ENCODE peak calls at places on chromosomes 11 and 22, in seven cellular contexts. C is dorsolateral prefrontal cortex; K is amniotic stem cell; Z is activated CD8-positive, alpha-beta memory T cell treated with anti-CD3 and anti-CD28 coated beads for 48 hours; G is activated effector memory CD4-positive, alpha-beta T cell treated with anti-CD3 and anti-CD28 coated beads, Interleukin-2, amount 50 U/mL, for 16 hours; F is PC-9; J is stimulated activated CD4-positive, alpha-beta T cell treated with anti-CD3 and anti-CD28 coated beads, TNF-alpha, amount 100 ng/mL, for 1 hour. R is an unnamed sample.
A peak's percentile ranks its signal among the peaks of the same experiment; 100 is the strongest.

GRCh38 chr11:127383026-127383425 is 382.5 kb upstream of the KIRREL3 start:
- DNase-seq in C (no peak), K (no peak), Z (no peak), G (no peak), F (no peak), J (no peak), R (peak; percentile 5)

GRCh38 chr11:109680127-109680526 is 258.1 kb downstream of the C11orf87 start:
- DNase-seq in C (no peak), K (no peak), Z (no peak), G (no peak), F (peak; percentile 12), J (no peak), R (no peak)

GRCh38 chr11:503179-503981 is 3.7 kb downstream of the RNH1 start:
- DNase-seq in C (peak; percentile 28), K (no peak), Z (no peak), G (peak; percentile 71), F (no peak), J (no peak), R (peak; percentile 91)

GRCh38 chr22:31089101-31090100 is 8.3 kb downstream of the SMTN start:
- DNase-seq in C (peak; percentile 43), K (no peak), Z (no peak), G (peak; percentile 81), F (no peak), J (no peak), R (peak; percentile 73)

GRCh38 chr22:28139993-28140392 is 220.9 kb upstream of the PITPNB start:
- DNase-seq in C (no peak), K (peak; percentile 71), Z (no peak), G (no peak), F (peak; percentile 74), J (no peak), R (no peak)

GRCh38 chr11:133104014-133104753 is 428.1 kb downstream of the OPCML start:
- DNase-seq in C (peak; percentile 51), K (no peak), Z (no peak), G (no peak), F (no peak), J (no peak), R (no peak)

GRCh38 chr11:69291459-69292110 is 2.4 kb upstream of the MYEOV start:
- DNase-seq in C (no peak), K (no peak), Z (no peak), G (no peak), F (no peak), J (no peak), R (no peak)

GRCh38 chr22:39125622-39126021 is 26.9 kb downstream of the CBX7 start:
- DNase-seq in C (no peak), K (no peak), Z (no peak), G (no peak), F (no peak), J (no peak), R (no peak)

GRCh38 chr11:26571861-26572654 is at the start of gene MUC15:
- DNase-seq in C (no peak), K (no peak), Z (no peak), G (no peak), F (peak; percentile 52), J (no peak), R (peak; percentile 5)

GRCh38 chr11:9738126-9738525 is 74.2 kb downstream of the SWAP70 start:
- DNase-seq in C (no peak), K (no peak), Z (no peak), G (no peak), F (no peak), J (no peak), R (peak; percentile 72)

GRCh38 chr11:33291004-33291777 is 34.0 kb downstream of the HIPK3 start:
- DNase-seq in C (no peak), K (no peak), Z (no peak), G (no peak), F (no peak), J (no peak), R (no peak)

GRCh38 chr11:37858398-37858797 is 1260.4 kb upstream of the RAG2 start:
- DNase-seq in C (no peak), K (no peak), Z (no peak), G (no peak), F (no peak), J (no peak), R (no peak)

GRCh38 chr11:111555255-111555654 is 14.7 kb downstream of the LAYN start:
- DNase-seq in C (no peak), K (no peak), Z (no peak), G (no peak), F (peak; percentile 62), J (no peak), R (no peak)

GRCh38 chr11:70281114-70281729 is 10.7 kb downstream of the PPFIA1 start:
- DNase-seq in C (no peak), K (peak; percentile 42), Z (no peak), G (peak; percentile 12), F (no peak), J (no peak), R (peak; percentile 29)

GRCh38 chr11:37504925-37505324 is 906.9 kb upstream of the RAG2 start:
- DNase-seq in C (no peak), K (peak; percentile 88), Z (no peak), G (no peak), F (peak; percentile 99), J (no peak), R (no peak)

GRCh38 chr11:126104420-126104819 is 41.8 kb upstream of the CDON start:
- DNase-seq in C (no peak), K (no peak), Z (no peak), G (no peak), F (peak; percentile 55), J (no peak), R (no peak)

GRCh38 chr22:50726643-50727340 is 11.2 kb upstream of the ACR start:
- DNase-seq in C (peak; percentile 4), K (no peak), Z (no peak), G (no peak), F (no peak), J (no peak), R (no peak)

GRCh38 chr11:124776865-124777645 is 15.0 kb upstream of the ESAM start:
- DNase-seq in C (no peak), K (no peak), Z (no peak), G (no peak), F (no peak), J (no peak), R (no peak)

GRCh38 chr11:14373941-14374646 is 15.1 kb upstream of the RRAS2 start:
- DNase-seq in C (peak; percentile 41), K (peak; percentile 12), Z (no peak), G (no peak), F (peak; percentile 73), J (no peak), R (no peak)

GRCh38 chr22:33829549-33830280 is 90.6 kb downstream of the LARGE1 start:
- DNase-seq in C (no peak), K (no peak), Z (no peak), G (no peak), F (no peak), J (no peak), R (no peak)

GRCh38 chr11:106403751-106404150 is 326.3 kb downstream of the AASDHPPT start:
- DNase-seq in C (no peak), K (no peak), Z (no peak), G (no peak), F (no peak), J (no peak), R (no peak)

GRCh38 chr11:92376680-92377079 is 152.1 kb downstream of the FAT3 start:
- DNase-seq in C (no peak), K (no peak), Z (no peak), G (no peak), F (no peak), J (no peak), R (no peak)

GRCh38 chr11:132278801-132279574 is 908.6 kb downstream of the NTM start:
- DNase-seq in C (no peak), K (no peak), Z (no peak), G (no peak), F (no peak), J (no peak), R (peak; percentile 38)

R was measured in Ammon's horn.